ENCODE peak calls at places on chromosomes 2 and 18, in eight cellular contexts. E is dermis blood vessel endothelial cell; R is KBM-7; Y is mucosa of gallbladder; U is left ventricle myocardium inferior; W is activated CD8-positive, alpha-beta memory T cell treated with anti-CD3 and anti-CD28 coated beads for 4 hours; X is EH; S is RWPE1. J is an unnamed sample.

GRCh38 chr2:96342085-96342484 is 6.5 kb downstream of the NCAPH start:
- DNase-seq in E (peak; percentile 51), R (no peak), Y (peak; percentile 78), U (no peak), W (no peak), X (peak; percentile 85), S (no peak), J (no peak)

GRCh38 chr18:30987479-30988241 is 54.9 kb downstream of the DSC3 start:
- DNase-seq in E (no peak), R (no peak), Y (peak; percentile 61), U (no peak), W (no peak), X (no peak), S (peak; percentile 73), J (no peak)

GRCh38 chr2:205556841-205557539 is 125.3 kb upstream of the NRP2 start:
- DNase-seq in E (no peak), R (no peak), Y (no peak), U (no peak), W (no peak), X (no peak), S (no peak), J (no peak)

GRCh38 chr2:74887961-74888670 is 54.2 kb downstream of the HK2 start:
- DNase-seq in E (no peak), R (no peak), Y (no peak), U (no peak), W (no peak), X (peak; percentile 84), S (peak; percentile 67), J (no peak)

GRCh38 chr2:160224060-160224459 is 24.0 kb upstream of the ITGB6 start:
- DNase-seq in E (peak; percentile 85), R (no peak), Y (no peak), U (no peak), W (no peak), X (peak; percentile 98), S (peak; percentile 93), J (no peak)

GRCh38 chr2:11930211-11930761 is 183.9 kb downstream of the LPIN1 start:
- DNase-seq in E (peak; percentile 69), R (no peak), Y (peak; percentile 42), U (no peak), W (no peak), X (no peak), S (no peak), J (no peak)

GRCh38 chr2:9781252-9781651 is 62.0 kb upstream of the TAF1B start:
- DNase-seq in E (no peak), R (no peak), Y (no peak), U (no peak), W (no peak), X (peak; percentile 88), S (peak; percentile 89), J (no peak)

GRCh38 chr2:27710640-27711430 is 47.1 kb downstream of the SLC4A1AP start:
- DNase-seq in E (peak; percentile 55), R (no peak), Y (no peak), U (no peak), W (no peak), X (no peak), S (no peak), J (no peak)

GRCh38 chr2:234146087-234146826 is 95.8 kb downstream of the SPP2 start:
- DNase-seq in E (peak; percentile 82), R (no peak), Y (no peak), U (no peak), W (no peak), X (peak; percentile 95), S (peak; percentile 50), J (no peak)

GRCh38 chr2:1808921-1809551 is 64.7 kb upstream of the PXDN start:
- DNase-seq in E (no peak), R (no peak), Y (no peak), U (no peak), W (no peak), X (peak; percentile 84), S (no peak), J (no peak)

GRCh38 chr2:157336137-157336721 is 10.6 kb upstream of the ERMN start:
- DNase-seq in E (peak; percentile 64), R (peak; percentile 66), Y (no peak), U (no peak), W (no peak), X (peak; percentile 57), S (no peak), J (no peak)

GRCh38 chr18:75226301-75226955 is 15.8 kb downstream of the TSHZ1 start:
- DNase-seq in E (no peak), R (no peak), Y (no peak), U (no peak), W (no peak), X (no peak), S (no peak), J (peak; percentile 25)

GRCh38 chr2:150191349-150191748 is 296.1 kb downstream of the RND3 start:
- DNase-seq in E (peak; percentile 67), R (no peak), Y (no peak), U (no peak), W (no peak), X (peak; percentile 90), S (peak; percentile 19), J (no peak)

GRCh38 chr2:47904903-47905453 is 1.3 kb downstream of the FBXO11 start:
- DNase-seq in E (peak; percentile 50), R (peak; percentile 48), Y (peak; percentile 16), U (peak; percentile 30), W (peak; percentile 26), X (peak; percentile 22), S (peak; percentile 8), J (peak; percentile 75)

GRCh38 chr2:25499157-25499556 is 157.4 kb upstream of the DNMT3A start:
- DNase-seq in E (no peak), R (no peak), Y (no peak), U (no peak), W (no peak), X (no peak), S (no peak), J (no peak)

GRCh38 chr2:226115102-226115831 is 684.4 kb downstream of the IRS1 start:
- DNase-seq in E (no peak), R (no peak), Y (no peak), U (no peak), W (no peak), X (peak; percentile 98), S (peak; percentile 92), J (no peak)

GRCh38 chr2:75564026-75564688 is 3.4 kb upstream of the EVA1A start:
- DNase-seq in E (no peak), R (no peak), Y (no peak), U (no peak), W (no peak), X (no peak), S (no peak), J (no peak)

GRCh38 chr2:101364878-101365277 is 22.4 kb downstream of the CREG2 start:
- DNase-seq in E (no peak), R (no peak), Y (no peak), U (no peak), W (no peak), X (no peak), S (no peak), J (no peak)

GRCh38 chr18:59690216-59691045 is 6.8 kb downstream of the CCBE1 start:
- DNase-seq in E (no peak), R (no peak), Y (no peak), U (no peak), W (no peak), X (no peak), S (no peak), J (no peak)

GRCh38 chr2:240637116-240637900 is 12.0 kb downstream of the GPR35 start:
- DNase-seq in E (no peak), R (no peak), Y (no peak), U (peak; percentile 3), W (no peak), X (no peak), S (no peak), J (peak; percentile 28)

GRCh38 chr2:128506127-128506526 is 187.5 kb upstream of the HS6ST1 start:
- DNase-seq in E (no peak), R (no peak), Y (no peak), U (no peak), W (no peak), X (no peak), S (no peak), J (no peak)

GRCh38 chr2:72220170-72220569 is 72.5 kb upstream of the CYP26B1 start:
- DNase-seq in E (no peak), R (peak; percentile 4), Y (no peak), U (no peak), W (no peak), X (peak; percentile 27), S (no peak), J (no peak)

GRCh38 chr2:219060821-219061791 is at the start of gene IHH:
- DNase-seq in E (peak; percentile 11), R (no peak), Y (peak; percentile 36), U (no peak), W (no peak), X (peak; percentile 19), S (no peak), J (no peak)

GRCh38 chr2:178477443-178478099 is 829 bp downstream of the FKBP7 start:
- DNase-seq in E (no peak), R (no peak), Y (no peak), U (no peak), W (no peak), X (no peak), S (no peak), J (no peak)

GRCh38 chr18:67742525-67742924 is 226.0 kb upstream of the DSEL start:
- DNase-seq in E (no peak), R (no peak), Y (no peak), U (no peak), W (no peak), X (no peak), S (no peak), J (no peak)

GRCh38 chr2:128644745-128645256 is 326.1 kb upstream of the HS6ST1 start:
- DNase-seq in E (no peak), R (no peak), Y (no peak), U (no peak), W (no peak), X (peak; percentile 9), S (no peak), J (no peak)

GRCh38 chr2:98909381-98910211 is 26.4 kb downstream of the CRACDL start:
- DNase-seq in E (peak; percentile 96), R (peak; percentile 35), Y (peak; percentile 56), U (no peak), W (no peak), X (peak; percentile 80), S (peak; percentile 43), J (no peak)

GRCh38 chr18:47595816-47596501 is 334.5 kb downstream of the SMAD2 start:
- DNase-seq in E (peak; percentile 50), R (peak; percentile 22), Y (no peak), U (no peak), W (no peak), X (no peak), S (peak; percentile 0), J (no peak)